ENCODE peak calls at places on chromosomes 13 and 19, in four cellular contexts. One of them, this sample, is unnamed.

GRCh38 chr13:32528358-32528757 is 10.2 kb downstream of the N4BP2L2 start:
- DNase-seq in progenitor cell of endocrine pancreas: no peak
- DNase-seq in stimulated activated CD4-positive, alpha-beta T cell treated with anti-CD3 and anti-CD28 coated beads, Interleukin-15, amount 100 ng/mL, for 24 hours: no peak
- DNase-seq in hippocampal formation: no peak
- DNase-seq in this sample: no peak

GRCh38 chr13:76822691-76823267 is 63.4 kb downstream of the KCTD12 start:
- DNase-seq in progenitor cell of endocrine pancreas: no peak
- DNase-seq in stimulated activated CD4-positive, alpha-beta T cell treated with anti-CD3 and anti-CD28 coated beads, Interleukin-15, amount 100 ng/mL, for 24 hours: no peak
- DNase-seq in hippocampal formation: no peak
- DNase-seq in this sample: no peak

GRCh38 chr19:35755550-35756371 is 1.1 kb downstream of the HSPB6 start:
- DNase-seq in hippocampal formation: no peak
- DNase-seq in progenitor cell of endocrine pancreas: no peak
- DNase-seq in stimulated activated CD4-positive, alpha-beta T cell treated with anti-CD3 and anti-CD28 coated beads, Interleukin-15, amount 100 ng/mL, for 24 hours: peak
- DNase-seq in this sample: no peak

GRCh38 chr19:51071006-51071405 is 6.1 kb upstream of the KLK13 start:
- DNase-seq in stimulated activated CD4-positive, alpha-beta T cell treated with anti-CD3 and anti-CD28 coated beads, Interleukin-15, amount 100 ng/mL, for 24 hours: no peak
- DNase-seq in hippocampal formation: no peak
- DNase-seq in progenitor cell of endocrine pancreas: no peak
- DNase-seq in this sample: no peak

GRCh38 chr13:32881792-32882175 is 134.4 kb upstream of the KL start:
- DNase-seq in stimulated activated CD4-positive, alpha-beta T cell treated with anti-CD3 and anti-CD28 coated beads, Interleukin-15, amount 100 ng/mL, for 24 hours: no peak
- DNase-seq in progenitor cell of endocrine pancreas: no peak
- DNase-seq in hippocampal formation: no peak
- DNase-seq in this sample: no peak

GRCh38 chr13:24905242-24905641 is 141.3 kb downstream of the RNF17 start:
- DNase-seq in progenitor cell of endocrine pancreas: no peak
- DNase-seq in hippocampal formation: no peak
- DNase-seq in stimulated activated CD4-positive, alpha-beta T cell treated with anti-CD3 and anti-CD28 coated beads, Interleukin-15, amount 100 ng/mL, for 24 hours: no peak
- DNase-seq in this sample: no peak

GRCh38 chr13:70568571-70568970 is 460.3 kb upstream of the KLHL1 start:
- DNase-seq in hippocampal formation: no peak
- DNase-seq in progenitor cell of endocrine pancreas: no peak
- DNase-seq in stimulated activated CD4-positive, alpha-beta T cell treated with anti-CD3 and anti-CD28 coated beads, Interleukin-15, amount 100 ng/mL, for 24 hours: no peak
- DNase-seq in this sample: no peak

GRCh38 chr13:65597839-65598818 is 1632.0 kb downstream of the PCDH9 start:
- DNase-seq in progenitor cell of endocrine pancreas: no peak
- DNase-seq in hippocampal formation: no peak
- DNase-seq in stimulated activated CD4-positive, alpha-beta T cell treated with anti-CD3 and anti-CD28 coated beads, Interleukin-15, amount 100 ng/mL, for 24 hours: no peak
- DNase-seq in this sample: no peak

GRCh38 chr19:12611361-12611699 is 610 bp downstream of the ZNF791 start:
- DNase-seq in hippocampal formation: peak
- DNase-seq in stimulated activated CD4-positive, alpha-beta T cell treated with anti-CD3 and anti-CD28 coated beads, Interleukin-15, amount 100 ng/mL, for 24 hours: no peak
- DNase-seq in progenitor cell of endocrine pancreas: peak
- DNase-seq in this sample: peak

GRCh38 chr13:113208424-113209335 is at the start of gene PCID2:
- DNase-seq in hippocampal formation: peak
- DNase-seq in progenitor cell of endocrine pancreas: peak
- DNase-seq in stimulated activated CD4-positive, alpha-beta T cell treated with anti-CD3 and anti-CD28 coated beads, Interleukin-15, amount 100 ng/mL, for 24 hours: peak
- DNase-seq in this sample: peak

GRCh38 chr13:110521296-110521680 is 40.2 kb downstream of the RAB20 start:
- DNase-seq in stimulated activated CD4-positive, alpha-beta T cell treated with anti-CD3 and anti-CD28 coated beads, Interleukin-15, amount 100 ng/mL, for 24 hours: no peak
- DNase-seq in hippocampal formation: no peak
- DNase-seq in progenitor cell of endocrine pancreas: no peak
- DNase-seq in this sample: no peak

GRCh38 chr13:44853641-44854040 is 135.6 kb downstream of the NUFIP1 start:
- DNase-seq in hippocampal formation: no peak
- DNase-seq in stimulated activated CD4-positive, alpha-beta T cell treated with anti-CD3 and anti-CD28 coated beads, Interleukin-15, amount 100 ng/mL, for 24 hours: no peak
- DNase-seq in progenitor cell of endocrine pancreas: no peak
- DNase-seq in this sample: no peak

GRCh38 chr19:35332817-35333216 is 3.8 kb downstream of the CD22 start:
- DNase-seq in hippocampal formation: no peak
- DNase-seq in stimulated activated CD4-positive, alpha-beta T cell treated with anti-CD3 and anti-CD28 coated beads, Interleukin-15, amount 100 ng/mL, for 24 hours: peak
- DNase-seq in progenitor cell of endocrine pancreas: no peak
- DNase-seq in this sample: no peak

GRCh38 chr13:78193853-78194252 is 275.2 kb upstream of the EDNRB start:
- DNase-seq in hippocampal formation: no peak
- DNase-seq in progenitor cell of endocrine pancreas: no peak
- DNase-seq in stimulated activated CD4-positive, alpha-beta T cell treated with anti-CD3 and anti-CD28 coated beads, Interleukin-15, amount 100 ng/mL, for 24 hours: no peak
- DNase-seq in this sample: no peak

GRCh38 chr13:45473627-45474026 is 8.9 kb downstream of the COG3 start:
- DNase-seq in stimulated activated CD4-positive, alpha-beta T cell treated with anti-CD3 and anti-CD28 coated beads, Interleukin-15, amount 100 ng/mL, for 24 hours: peak
- DNase-seq in hippocampal formation: no peak
- DNase-seq in progenitor cell of endocrine pancreas: no peak
- DNase-seq in this sample: no peak

GRCh38 chr13:74258951-74259350 is 124.7 kb upstream of the KLF12 start:
- DNase-seq in hippocampal formation: no peak
- DNase-seq in stimulated activated CD4-positive, alpha-beta T cell treated with anti-CD3 and anti-CD28 coated beads, Interleukin-15, amount 100 ng/mL, for 24 hours: no peak
- DNase-seq in progenitor cell of endocrine pancreas: no peak
- DNase-seq in this sample: peak

GRCh38 chr13:73039201-73040108 is 19.4 kb upstream of the KLF5 start:
- DNase-seq in progenitor cell of endocrine pancreas: no peak
- DNase-seq in hippocampal formation: no peak
- DNase-seq in stimulated activated CD4-positive, alpha-beta T cell treated with anti-CD3 and anti-CD28 coated beads, Interleukin-15, amount 100 ng/mL, for 24 hours: no peak
- DNase-seq in this sample: no peak

GRCh38 chr13:48500652-48501197 is 32.2 kb downstream of the RCBTB2 start:
- DNase-seq in stimulated activated CD4-positive, alpha-beta T cell treated with anti-CD3 and anti-CD28 coated beads, Interleukin-15, amount 100 ng/mL, for 24 hours: no peak
- DNase-seq in hippocampal formation: no peak
- DNase-seq in progenitor cell of endocrine pancreas: no peak
- DNase-seq in this sample: no peak

GRCh38 chr13:110869805-110870706 is 44.8 kb downstream of the ANKRD10 start:
- DNase-seq in hippocampal formation: peak
- DNase-seq in progenitor cell of endocrine pancreas: no peak
- DNase-seq in stimulated activated CD4-positive, alpha-beta T cell treated with anti-CD3 and anti-CD28 coated beads, Interleukin-15, amount 100 ng/mL, for 24 hours: peak
- DNase-seq in this sample: no peak

GRCh38 chr19:37763488-37763887 is 15.9 kb downstream of the ZNF573 start:
- DNase-seq in hippocampal formation: no peak
- DNase-seq in stimulated activated CD4-positive, alpha-beta T cell treated with anti-CD3 and anti-CD28 coated beads, Interleukin-15, amount 100 ng/mL, for 24 hours: no peak
- DNase-seq in progenitor cell of endocrine pancreas: no peak
- DNase-seq in this sample: no peak

GRCh38 chr13:53848546-53848945 is 819.9 kb downstream of the OLFM4 start:
- DNase-seq in progenitor cell of endocrine pancreas: no peak
- DNase-seq in stimulated activated CD4-positive, alpha-beta T cell treated with anti-CD3 and anti-CD28 coated beads, Interleukin-15, amount 100 ng/mL, for 24 hours: no peak
- DNase-seq in hippocampal formation: no peak
- DNase-seq in this sample: no peak

GRCh38 chr19:2922987-2923386 is 21.8 kb downstream of the ZNF77 start:
- DNase-seq in hippocampal formation: no peak
- DNase-seq in stimulated activated CD4-positive, alpha-beta T cell treated with anti-CD3 and anti-CD28 coated beads, Interleukin-15, amount 100 ng/mL, for 24 hours: no peak
- DNase-seq in progenitor cell of endocrine pancreas: no peak
- DNase-seq in this sample: no peak

GRCh38 chr13:50715402-50716146 is 127.9 kb downstream of the DLEU7 start:
- DNase-seq in progenitor cell of endocrine pancreas: no peak
- DNase-seq in stimulated activated CD4-positive, alpha-beta T cell treated with anti-CD3 and anti-CD28 coated beads, Interleukin-15, amount 100 ng/mL, for 24 hours: no peak
- DNase-seq in hippocampal formation: peak
- DNase-seq in this sample: no peak

GRCh38 chr13:38376551-38376950 is 26.9 kb downstream of the UFM1 start:
- DNase-seq in progenitor cell of endocrine pancreas: no peak
- DNase-seq in stimulated activated CD4-positive, alpha-beta T cell treated with anti-CD3 and anti-CD28 coated beads, Interleukin-15, amount 100 ng/mL, for 24 hours: no peak
- DNase-seq in hippocampal formation: no peak
- DNase-seq in this sample: no peak

GRCh38 chr13:48804836-48805601 is 151.3 kb downstream of the CYSLTR2 start:
- DNase-seq in progenitor cell of endocrine pancreas: no peak
- DNase-seq in hippocampal formation: no peak
- DNase-seq in stimulated activated CD4-positive, alpha-beta T cell treated with anti-CD3 and anti-CD28 coated beads, Interleukin-15, amount 100 ng/mL, for 24 hours: peak
- DNase-seq in this sample: no peak

GRCh38 chr19:2254052-2254872 is 2.0 kb downstream of the JSRP1 start:
- DNase-seq in hippocampal formation: no peak
- DNase-seq in stimulated activated CD4-positive, alpha-beta T cell treated with anti-CD3 and anti-CD28 coated beads, Interleukin-15, amount 100 ng/mL, for 24 hours: no peak
- DNase-seq in progenitor cell of endocrine pancreas: peak
- DNase-seq in this sample: no peak

GRCh38 chr19:29645491-29645867 is 19.8 kb upstream of the PLEKHF1 start:
- DNase-seq in hippocampal formation: no peak
- DNase-seq in progenitor cell of endocrine pancreas: no peak
- DNase-seq in stimulated activated CD4-positive, alpha-beta T cell treated with anti-CD3 and anti-CD28 coated beads, Interleukin-15, amount 100 ng/mL, for 24 hours: no peak
- DNase-seq in this sample: no peak

This sample was measured in DMS 273 treated with DMSO at 0.1 percent for 48 hours.